ENCODE peak calls at places on chromosomes 3 and 15, in six cellular contexts. S is astrocyte, Z is thoracic aorta, A is heart left ventricle, K is AG04450, Q is stomach. T is an unnamed sample.

GRCh38 chr15:52008698-52009434 is 10.2 kb upstream of the MAPK6 start:
- DNase-seq in Q (no peak), Z (no peak), K (no peak), A (no peak), S (no peak), T (no peak)

GRCh38 chr15:60070838-60071493 is 66.9 kb downstream of the FOXB1 start:
- DNase-seq in S (peak), A (no peak), Q (no peak), K (peak), Z (no peak), T (no peak)

GRCh38 chr3:191070201-191070600 is 128.8 kb upstream of the OSTN start:
- DNase-seq in A (no peak), Z (no peak), K (peak), Q (no peak), S (peak), T (no peak)

GRCh38 chr3:170911051-170911450 is 2.6 kb upstream of the EIF5A2 start:
- DNase-seq in K (no peak), Q (no peak), S (no peak), Z (no peak), A (no peak), T (no peak)

GRCh38 chr15:73697033-73697467 is 12.9 kb downstream of the CD276 start:
- DNase-seq in A (peak), Z (peak), S (peak), Q (peak), K (peak), T (peak)

GRCh38 chr15:70636540-70637165 is 126.7 kb downstream of the UACA start:
- DNase-seq in A (no peak), K (no peak), Z (no peak), S (no peak), Q (no peak), T (peak)

GRCh38 chr3:195068045-195068444 is 202.9 kb downstream of the XXYLT1 start:
- DNase-seq in A (no peak), Z (no peak), S (no peak), Q (no peak), K (no peak), T (no peak)

GRCh38 chr3:114624047-114624445 is 330.2 kb downstream of the TIGIT start:
- DNase-seq in S (peak), Z (peak), Q (no peak), A (peak), K (peak), T (no peak)

GRCh38 chr3:16803019-16803418 is 81.7 kb upstream of the PLCL2 start:
- DNase-seq in K (no peak), S (no peak), A (no peak), Q (no peak), Z (no peak), T (no peak)

DNA sequence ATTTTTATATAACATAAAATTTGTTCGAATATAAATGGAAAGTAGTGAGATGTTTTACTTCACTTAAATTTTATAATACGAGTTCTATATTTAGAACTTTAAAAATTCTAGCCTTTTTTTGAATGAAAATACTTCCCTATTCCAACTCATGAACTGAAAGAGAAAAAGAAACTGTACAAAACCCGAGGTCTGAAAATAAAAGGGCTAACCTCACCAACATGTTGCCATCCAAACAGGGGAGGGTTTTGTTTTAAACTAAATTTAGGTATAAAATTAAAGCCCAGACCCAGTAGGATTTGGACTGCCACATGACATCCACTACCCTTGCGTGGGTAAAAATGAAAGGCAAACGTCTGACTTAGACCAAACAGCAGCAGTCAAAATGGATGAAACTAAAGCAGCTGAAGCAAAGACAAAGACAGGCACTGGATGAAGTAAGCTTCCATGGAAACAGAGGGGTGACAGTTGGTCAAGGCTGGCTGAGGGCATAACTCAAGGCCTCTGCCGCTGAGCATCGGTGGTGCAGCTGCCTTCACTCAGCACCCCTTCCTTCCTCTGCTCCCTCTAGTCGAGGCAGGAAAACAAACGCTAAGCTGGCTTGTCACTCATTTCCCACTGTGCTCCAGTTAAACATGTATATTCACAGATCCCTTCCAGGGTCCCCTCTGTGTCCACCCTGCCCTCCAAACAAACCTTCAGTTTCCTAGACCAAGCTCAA is 58.1 kb downstream of the TM4SF4 start:
- DNase-seq in Q (no peak), S (no peak), A (no peak), Z (no peak), K (no peak), T (no peak)
- H3K4me3 ChIP-seq in Q (no peak), S (no peak), A (no peak), Z (peak), K (no peak), T (no peak)

DNA sequence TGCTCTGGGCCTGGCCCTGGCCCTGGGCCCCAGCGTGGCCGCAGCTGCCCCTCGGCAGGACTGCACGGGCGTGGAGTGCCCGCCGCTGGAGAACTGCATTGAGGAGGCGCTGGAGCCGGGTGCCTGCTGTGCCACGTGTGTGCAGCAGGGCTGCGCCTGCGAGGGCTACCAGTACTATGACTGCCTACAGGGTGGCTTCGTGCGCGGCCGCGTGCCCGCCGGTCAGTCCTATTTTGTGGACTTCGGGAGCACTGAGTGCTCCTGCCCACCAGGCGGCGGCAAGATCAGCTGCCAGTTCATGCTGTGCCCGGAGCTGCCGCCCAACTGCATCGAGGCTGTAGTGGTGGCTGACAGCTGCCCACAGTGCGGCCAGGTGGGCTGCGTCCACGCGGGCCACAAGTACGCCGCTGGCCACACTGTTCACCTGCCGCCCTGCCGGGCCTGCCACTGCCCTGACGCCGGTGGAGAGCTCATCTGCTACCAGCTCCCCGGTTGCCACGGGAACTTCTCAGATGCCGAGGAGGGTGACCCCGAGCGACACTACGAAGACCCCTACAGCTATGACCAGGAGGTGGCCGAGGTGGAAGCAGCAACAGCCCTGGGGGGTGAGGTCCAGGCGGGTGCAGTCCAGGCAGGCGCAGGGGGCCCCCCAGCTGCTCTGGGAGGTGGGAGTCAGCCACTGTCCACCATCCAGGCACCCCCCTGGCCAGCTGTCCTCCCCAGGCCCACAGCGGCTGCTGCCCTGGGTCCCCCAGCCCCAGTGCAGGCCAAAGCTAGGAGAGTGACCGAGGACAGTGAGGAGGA is 21.7 kb downstream of the FBLN2 start:
- DNase-seq in S (no peak), Z (no peak), K (no peak), A (no peak), Q (no peak), T (no peak)
- H3K4me3 ChIP-seq in S (no peak), Z (no peak), K (no peak), A (no peak), Q (no peak), T (no peak)

GRCh38 chr3:160562952-160563351 is 2.4 kb downstream of the KPNA4 start:
- DNase-seq in K (no peak), Z (no peak), Q (no peak), A (no peak), S (no peak), T (no peak)
- H3K4me3 ChIP-seq in K (peak), Z (peak), Q (no peak), A (peak), S (peak), T (no peak)

DNA sequence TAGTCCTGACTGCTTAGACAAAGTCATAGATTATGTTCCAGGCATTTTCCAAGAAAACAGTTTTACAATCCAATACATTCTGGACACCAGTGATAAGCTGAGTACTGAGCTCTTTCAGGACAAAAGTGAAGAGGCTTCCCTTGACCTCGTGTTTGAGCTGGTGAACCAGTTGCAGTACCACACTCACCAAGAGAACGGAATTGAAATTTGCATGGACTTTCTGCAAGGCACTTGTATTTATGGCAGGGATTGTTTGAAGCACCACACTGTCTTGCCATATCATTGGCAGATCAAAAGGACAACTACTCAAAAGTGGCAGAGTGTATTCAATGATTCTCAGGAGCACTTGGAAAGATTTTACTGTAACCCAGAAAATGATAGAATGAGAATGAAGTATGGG is 3.8 kb downstream of the TIPARP start:
- DNase-seq in Z (no peak), S (no peak), Q (no peak), A (no peak), K (no peak), T (no peak)
- H3K4me3 ChIP-seq in Z (no peak), S (peak), Q (no peak), A (no peak), K (no peak), T (no peak)

GRCh38 chr3:174438501-174439156 is 420.5 kb upstream of the NAALADL2 start:
- DNase-seq in Z (no peak), Q (no peak), K (no peak), A (no peak), S (no peak), T (no peak)

GRCh38 chr3:174441588-174442316 is 417.4 kb upstream of the NAALADL2 start:
- DNase-seq in Q (no peak), K (peak), A (no peak), S (peak), Z (no peak), T (peak)

GRCh38 chr3:174439621-174440349 is 419.3 kb upstream of the NAALADL2 start:
- DNase-seq in K (peak), S (peak), Z (no peak), Q (peak), A (peak), T (no peak)

GRCh38 chr3:174440741-174441587 is 418.2 kb upstream of the NAALADL2 start:
- DNase-seq in A (peak), Q (peak), K (peak), S (peak), Z (peak), T (peak)

DNA sequence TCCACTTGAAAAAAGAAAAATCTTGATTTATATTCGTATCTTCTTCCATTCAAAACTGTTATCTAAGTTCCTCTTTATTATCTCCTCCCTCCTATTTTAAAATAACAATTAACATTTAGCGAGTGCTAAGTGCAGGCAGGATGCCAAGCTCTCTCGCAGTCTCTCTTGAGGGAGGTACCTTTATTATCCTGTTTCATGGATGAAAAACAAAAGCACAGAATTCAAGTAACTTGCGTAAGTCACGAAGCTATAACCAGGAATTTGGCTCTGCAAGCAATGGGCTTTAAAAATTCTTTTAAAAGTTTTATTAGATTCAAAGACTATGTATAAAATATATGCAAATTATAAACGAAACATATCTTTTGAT is 418.8 kb upstream of the NAALADL2 start:
- DNase-seq in S (peak), A (no peak), K (no peak), Q (no peak), Z (no peak), T (no peak)
- H3K4me3 ChIP-seq in S (peak), A (peak), K (peak), Q (peak), Z (peak), T (peak)

GRCh38 chr3:9768376-9768775 is 1.4 kb downstream of the CAMK1 start:
- DNase-seq in Q (no peak), Z (no peak), A (no peak), S (no peak), K (no peak), T (no peak)
- H3K4me3 ChIP-seq in Q (no peak), Z (peak), A (peak), S (no peak), K (no peak), T (no peak)

GRCh38 chr15:79673416-79674123 is 223.2 kb downstream of the MTHFS start:
- DNase-seq in Z (no peak), A (no peak), S (peak), K (no peak), Q (no peak), T (peak)
- H3K4me3 ChIP-seq in Z (no peak), A (no peak), S (peak), K (no peak), Q (no peak), T (no peak)

DNA sequence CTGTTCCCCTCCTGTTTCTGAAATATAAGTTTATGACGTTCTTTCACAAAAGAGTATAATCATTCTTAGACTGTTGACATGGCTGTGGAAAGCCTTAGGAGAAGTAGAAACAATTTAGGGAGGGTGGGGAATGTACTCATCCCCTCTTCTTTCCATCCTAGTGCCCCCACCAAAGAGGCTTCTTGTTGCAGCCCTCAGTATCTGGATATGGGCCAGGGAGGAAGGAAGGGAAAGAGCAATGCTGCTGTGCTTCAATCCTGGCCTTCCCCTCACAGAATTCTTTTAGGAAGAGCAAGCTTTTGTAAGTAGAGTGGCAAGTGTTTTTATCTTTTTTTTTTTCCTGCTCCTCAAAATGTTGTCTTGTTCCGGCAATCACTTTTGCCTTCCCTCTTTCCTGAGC is 1.7 kb downstream of the INAFM2 start:
- DNase-seq in A (no peak), Z (no peak), S (no peak), K (no peak), Q (no peak), T (no peak)
- H3K4me3 ChIP-seq in A (peak), Z (peak), S (peak), K (peak), Q (peak), T (no peak)

GRCh38 chr3:28250999-28251398 is 9.6 kb downstream of the CMC1 start:
- DNase-seq in K (no peak), Z (no peak), S (no peak), Q (no peak), A (no peak), T (no peak)

GRCh38 chr3:28244471-28244870 is 3.1 kb downstream of the CMC1 start:
- DNase-seq in K (no peak), S (no peak), Z (no peak), A (no peak), Q (no peak), T (no peak)

GRCh38 chr3:28252016-28252415 is 10.6 kb downstream of the CMC1 start:
- DNase-seq in Q (no peak), K (no peak), Z (no peak), A (no peak), S (no peak), T (no peak)

GRCh38 chr3:28243424-28244106 is 2.1 kb downstream of the CMC1 start:
- DNase-seq in K (no peak), Q (no peak), A (no peak), Z (no peak), S (no peak), T (no peak)

GRCh38 chr3:28247286-28247685 is 5.9 kb downstream of the CMC1 start:
- DNase-seq in S (no peak), Q (no peak), Z (no peak), A (no peak), K (no peak), T (no peak)
- H3K4me3 ChIP-seq in S (no peak), Q (no peak), Z (no peak), A (no peak), K (no peak), T (no peak)